ENCODE peak calls at places on chromosomes 6 and 20, in four cellular contexts. J is kidney glomerular epithelial cell, H is mucosa of descending colon, D is lower lobe of right lung. B is an unnamed sample.

GRCh38 chr6:141117869-141118268 is 1014.9 kb upstream of the GJE1 start:
- DNase-seq in D (no peak), J (no peak), H (no peak), B (no peak)

GRCh38 chr20:23257848-23258746 is 92.5 kb upstream of the NXT1 start:
- DNase-seq in D (no peak), H (no peak), J (peak), B (peak)

GRCh38 chr20:10636326-10636818 is 37.4 kb downstream of the JAG1 start:
- DNase-seq in H (no peak), J (no peak), D (no peak), B (no peak)

GRCh38 chr6:34414999-34415858 is 10.6 kb downstream of the RPS10 start:
- DNase-seq in H (peak), D (no peak), J (peak), B (peak)

GRCh38 chr6:15936503-15936902 is 192.4 kb upstream of the MYLIP start:
- DNase-seq in D (no peak), H (no peak), J (no peak), B (no peak)

GRCh38 chr20:38060536-38060935 is 27.0 kb downstream of the RPRD1B start:
- DNase-seq in H (no peak), D (no peak), J (peak), B (peak)

GRCh38 chr6:11609324-11610071 is 71.9 kb downstream of the TMEM170B start:
- DNase-seq in H (no peak), D (peak), J (peak), B (peak)

GRCh38 chr6:57247603-57248002 is 25.5 kb upstream of the RAB23 start:
- DNase-seq in H (no peak), J (no peak), D (no peak), B (no peak)

GRCh38 chr6:11367638-11368199 is 135.3 kb upstream of the NEDD9 start:
- DNase-seq in D (no peak), H (no peak), J (peak), B (peak)

GRCh38 chr6:33589723-33590530 is 9.9 kb upstream of the BAK1 start:
- DNase-seq in J (peak), D (peak), H (peak), B (peak)

GRCh38 chr20:58109126-58109880 is 119.2 kb downstream of the ANKRD60 start:
- DNase-seq in H (no peak), J (no peak), D (no peak), B (peak)

GRCh38 chr20:24914388-24915241 is 34.5 kb upstream of the CST7 start:
- DNase-seq in J (no peak), D (no peak), H (no peak), B (no peak)

GRCh38 chr6:131523988-131524673 is 48.9 kb upstream of the ARG1 start:
- DNase-seq in H (no peak), D (no peak), J (no peak), B (no peak)

GRCh38 chr6:35554811-35555210 is 42.1 kb upstream of the TULP1 start:
- DNase-seq in H (no peak), J (no peak), D (no peak), B (no peak)

GRCh38 chr6:107625264-107625663 is 135.3 kb downstream of the SOBP start:
- DNase-seq in J (no peak), D (no peak), H (no peak), B (no peak)

B was measured in kidney tubule cell.